ENCODE peak calls at places on chromosomes 2 and 18, in four cellular contexts. N is SK-N-DZ, E is posterior cingulate gyrus, L is cardiac muscle cell. F is an unnamed sample.

GRCh38 chr18:51727780-51728179 is 530.3 kb upstream of the MEX3C start:
- DNase-seq in E (no peak), N (no peak), L (no peak), F (no peak)

GRCh38 chr18:23131693-23132319 is 3.5 kb upstream of the CABLES1 start:
- DNase-seq in E (peak; percentile 84), L (peak; percentile 83), N (peak; percentile 75), F (peak; percentile 43)

GRCh38 chr2:62177392-62178026 is 18.4 kb upstream of the B3GNT2 start:
- DNase-seq in L (peak; percentile 43), N (no peak), E (no peak), F (no peak)

GRCh38 chr18:9854801-9855676 is 30.7 kb upstream of the TXNDC2 start:
- DNase-seq in N (no peak), E (no peak), L (no peak), F (no peak)

GRCh38 chr2:238135601-238136150 is 2.8 kb upstream of the KLHL30 start:
- DNase-seq in E (peak; percentile 67), N (no peak), L (no peak), F (no peak)

GRCh38 chr2:152093464-152093863 is 5.4 kb downstream of the CACNB4 start:
- DNase-seq in N (no peak), E (peak; percentile 71), L (no peak), F (no peak)

GRCh38 chr2:201242562-201243277 is 17.6 kb upstream of the CASP8 start:
- DNase-seq in L (no peak), E (no peak), N (no peak), F (no peak)

GRCh38 chr2:120205901-120206581 is 17.2 kb downstream of the TMEM185B start:
- DNase-seq in L (peak; percentile 23), E (no peak), N (peak; percentile 31), F (no peak)

GRCh38 chr18:55764382-55764781 is 176.4 kb upstream of the TCF4 start:
- DNase-seq in N (peak; percentile 16), L (peak; percentile 18), E (no peak), F (no peak)

GRCh38 chr2:232839680-232840079 is 30.4 kb upstream of the SNORC start:
- DNase-seq in L (no peak), E (no peak), N (no peak), F (no peak)